ENCODE peak calls at places on chromosomes 6 and 20, in four cellular contexts. Z, H, O and F are unnamed samples.

GRCh38 chr6:52389626-52390360 is 27.8 kb downstream of the PAQR8 start:
- DNase-seq in Z (peak; percentile 24), H (peak; percentile 91), O (no peak), F (peak; percentile 72)

GRCh38 chr20:59561228-59561605 is 43.1 kb upstream of the PHACTR3 start:
- DNase-seq in Z (no peak), H (no peak), O (no peak), F (no peak)

GRCh38 chr6:142833054-142833453 is 111.9 kb downstream of the HIVEP2 start:
- DNase-seq in Z (no peak), H (peak; percentile 93), O (peak; percentile 84), F (peak; percentile 96)

GRCh38 chr6:36360241-36361054 is 23.8 kb upstream of the BNIP5 start:
- DNase-seq in Z (peak; percentile 82), H (peak; percentile 88), O (peak; percentile 27), F (peak; percentile 73)

GRCh38 chr6:18216411-18216810 is 47.9 kb downstream of the DEK start:
- DNase-seq in Z (no peak), H (peak; percentile 73), O (no peak), F (peak; percentile 95)

GRCh38 chr6:128511518-128511917 is 8.9 kb downstream of the PTPRK start:
- DNase-seq in Z (no peak), H (peak; percentile 88), O (no peak), F (peak; percentile 64)

GRCh38 chr6:26383624-26384417 is 913 bp downstream of the BTN2A2 start:
- DNase-seq in Z (peak; percentile 44), H (peak; percentile 59), O (no peak), F (peak; percentile 62)

GRCh38 chr6:71412559-71412958 is 123.9 kb downstream of the OGFRL1 start:
- DNase-seq in Z (no peak), H (peak; percentile 35), O (no peak), F (peak; percentile 60)

GRCh38 chr6:139853302-139853992 is 479.0 kb upstream of the CITED2 start:
- DNase-seq in Z (no peak), H (peak; percentile 22), O (no peak), F (no peak)

GRCh38 chr6:11730645-11731044 is 48.0 kb downstream of the ADTRP start:
- DNase-seq in Z (no peak), H (no peak), O (no peak), F (no peak)

GRCh38 chr6:137912813-137913212 is 45.8 kb downstream of the TNFAIP3 start:
- DNase-seq in Z (no peak), H (no peak), O (no peak), F (no peak)

GRCh38 chr6:137909533-137909932 is 42.5 kb downstream of the TNFAIP3 start:
- DNase-seq in Z (no peak), H (no peak), O (no peak), F (no peak)

GRCh38 chr6:137910843-137911456 is 43.9 kb downstream of the TNFAIP3 start:
- DNase-seq in Z (no peak), H (no peak), O (no peak), F (no peak)

GRCh38 chr6:137911675-137912158 is 44.7 kb downstream of the TNFAIP3 start:
- DNase-seq in Z (no peak), H (no peak), O (no peak), F (no peak)

DNA sequence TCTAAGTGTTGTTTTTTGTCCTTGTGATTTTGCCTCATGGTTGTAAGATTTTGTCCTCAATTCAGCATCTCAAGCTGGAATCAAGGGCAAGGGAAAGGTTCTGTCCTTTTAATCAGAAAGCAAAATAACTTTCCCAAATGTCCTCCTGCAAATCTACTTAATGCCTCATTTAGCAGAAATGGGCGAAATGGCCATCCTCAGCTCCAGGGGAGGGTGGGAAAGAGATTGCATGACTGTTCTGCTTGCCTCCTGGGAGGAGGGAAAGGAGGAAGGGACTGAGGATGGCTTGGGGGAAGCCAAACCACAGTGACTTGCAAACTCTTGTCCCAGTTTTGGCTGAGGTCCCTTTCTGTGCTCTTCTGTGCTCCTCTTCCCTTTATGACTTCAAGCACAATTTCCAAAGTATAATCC is 43.4 kb downstream of the TNFAIP3 start:
- DNase-seq in Z (no peak), H (no peak), O (no peak), F (no peak)
- H3K4me1 ChIP-seq in Z (peaks cover 2% of the 10 kb centered on the region), H (no peaks in the 10 kb centered on the region), O (no peaks in the 10 kb centered on the region), F (no peaks in the 10 kb centered on the region)

DNA sequence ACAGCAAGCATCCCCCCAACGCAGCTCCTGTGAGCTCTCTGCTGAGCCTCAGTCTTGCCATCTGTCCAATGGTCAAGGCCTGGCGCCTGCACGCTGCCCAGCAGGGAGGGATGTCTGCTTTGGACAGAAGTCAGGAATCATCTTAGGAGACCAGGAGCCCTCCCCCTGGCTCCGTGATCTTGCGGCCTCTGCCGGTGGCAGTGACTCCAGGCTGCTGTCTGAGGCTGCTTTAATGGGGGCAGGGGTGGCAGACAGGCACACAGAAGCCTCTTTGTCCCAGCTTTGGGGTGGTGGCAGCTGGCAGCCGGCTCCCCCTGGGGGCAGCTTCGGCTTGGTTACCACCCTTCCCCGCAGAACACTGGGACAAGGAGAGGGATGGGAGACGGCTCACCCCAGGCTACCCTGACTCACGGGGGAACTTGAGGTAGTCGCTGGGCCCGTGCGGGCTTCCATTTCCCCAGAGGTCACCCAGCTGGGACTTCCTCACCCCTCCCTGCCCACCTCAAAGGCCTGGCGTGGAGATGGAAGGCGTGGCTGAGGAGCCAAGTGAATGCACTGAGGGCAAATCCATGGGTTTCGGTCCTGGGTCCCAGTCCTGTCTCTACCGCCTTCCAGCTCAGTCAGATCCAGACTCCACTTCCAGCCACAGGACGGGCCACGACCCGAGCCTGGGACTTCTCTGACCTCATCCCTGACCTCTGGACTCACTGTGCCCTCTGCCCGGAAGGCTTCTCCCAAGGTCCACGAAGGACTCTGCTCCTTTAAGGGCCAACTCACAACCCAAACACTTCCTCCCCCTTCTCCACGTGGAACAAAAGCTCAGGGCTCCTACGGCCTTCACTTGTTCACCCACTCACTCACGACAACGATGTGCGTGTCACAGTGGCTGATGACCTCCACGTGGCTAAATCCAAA is 14.8 kb downstream of the PEDS1 start:
- DNase-seq in Z (no peak), H (no peak), O (no peak), F (no peak)
- H3K4me1 ChIP-seq in Z (no peaks in the 10 kb centered on the region), H (peaks cover 22% of the 10 kb centered on the region), O (peaks cover 77% of the 10 kb centered on the region), F (peaks cover 30% of the 10 kb centered on the region)

GRCh38 chr6:20686142-20686541 is 151.9 kb downstream of the CDKAL1 start:
- DNase-seq in Z (no peak), H (peak; percentile 14), O (no peak), F (no peak)
- H3K4me1 ChIP-seq in Z (no peaks in the 10 kb centered on the region), H (peaks cover 12% of the 10 kb centered on the region), O (peaks cover 8% of the 10 kb centered on the region), F (peaks cover under 1% of the 10 kb centered on the region)

GRCh38 chr20:34512955-34513419 is 3.2 kb upstream of the DYNLRB1 start:
- DNase-seq in Z (no peak), H (peak; percentile 21), O (no peak), F (no peak)
- H3K4me1 ChIP-seq in Z (peaks cover 7% of the 10 kb centered on the region), H (peaks cover 16% of the 10 kb centered on the region), O (peaks cover 6% of the 10 kb centered on the region), F (peaks cover 3% of the 10 kb centered on the region)